ENCODE peak calls at places on chromosomes 1 and 21, in four cellular contexts. P is small intestine, I is KBM-7, M is NCI-H1092 treated with DMSO at 0.1 percent for 48 hours. U is an unnamed sample.
A peak's percentile ranks its signal among the peaks of the same experiment; 100 is the strongest.

GRCh38 chr21:42174173-42174572 is 44.8 kb upstream of the ABCG1 start:
- DNase-seq in P (no peak), I (no peak), M (no peak), U (no peak)

GRCh38 chr1:69121708-69122107 is 446.0 kb upstream of the LRRC7 start:
- DNase-seq in P (no peak), I (no peak), M (no peak), U (no peak)

GRCh38 chr1:207455183-207455754 is 1.1 kb downstream of the CR2 start:
- DNase-seq in P (no peak), I (no peak), M (no peak), U (no peak)

GRCh38 chr1:170805957-170806662 is 129.2 kb upstream of the MROH9 start:
- DNase-seq in P (no peak), I (no peak), M (no peak), U (no peak)

GRCh38 chr21:38802050-38803026 is 3.4 kb upstream of the ETS2 start:
- DNase-seq in P (peak; percentile 96), I (no peak), M (no peak), U (peak; percentile 38)

GRCh38 chr1:4931486-4931885 is 277.1 kb downstream of the AJAP1 start:
- DNase-seq in P (no peak), I (no peak), M (no peak), U (no peak)

GRCh38 chr1:162696286-162696862 is 64.1 kb downstream of the DDR2 start:
- DNase-seq in P (no peak), I (no peak), M (peak; percentile 99), U (no peak)

GRCh38 chr1:8211620-8212442 is 106.1 kb upstream of the SLC45A1 start:
- DNase-seq in P (no peak), I (peak; percentile 71), M (no peak), U (peak; percentile 78)

GRCh38 chr1:94819945-94820746 is at the start of gene SLC44A3:
- DNase-seq in P (peak; percentile 77), I (peak; percentile 28), M (peak; percentile 30), U (peak; percentile 60)

GRCh38 chr21:17428484-17428869 is 84.4 kb upstream of the CXADR start:
- DNase-seq in P (no peak), I (no peak), M (no peak), U (no peak)

GRCh38 chr1:53372501-53372951 is 44.7 kb upstream of the LRP8 start:
- DNase-seq in P (no peak), I (no peak), M (no peak), U (no peak)

GRCh38 chr1:228068359-228068758 is 14.1 kb upstream of the ARF1 start:
- DNase-seq in P (no peak), I (no peak), M (no peak), U (no peak)

GRCh38 chr1:5822726-5823125 is 169.5 kb downstream of the NPHP4 start:
- DNase-seq in P (no peak), I (no peak), M (no peak), U (no peak)

GRCh38 chr1:110102081-110102480 is 10.2 kb upstream of the UBL4B start:
- DNase-seq in P (no peak), I (no peak), M (no peak), U (no peak)

GRCh38 chr21:37389456-37389855 is 22.9 kb downstream of the DYRK1A start:
- DNase-seq in P (no peak), I (no peak), M (no peak), U (no peak)

GRCh38 chr1:192627901-192628300 is 8.0 kb upstream of the RGS13 start:
- DNase-seq in P (no peak), I (no peak), M (no peak), U (no peak)

GRCh38 chr1:196723325-196724185 is 51.1 kb upstream of the CFHR3 start:
- DNase-seq in P (peak; percentile 44), I (peak; percentile 52), M (peak; percentile 67), U (peak; percentile 83)

GRCh38 chr1:233470738-233471499 is 143.0 kb upstream of the KCNK1 start:
- DNase-seq in P (no peak), I (no peak), M (no peak), U (no peak)

GRCh38 chr1:247487057-247487456 is 29.2 kb upstream of the OR2B11 start:
- DNase-seq in P (peak; percentile 47), I (peak; percentile 79), M (peak; percentile 30), U (peak; percentile 70)

GRCh38 chr21:45845063-45845789 is 136.3 kb upstream of the COL6A1 start:
- DNase-seq in P (no peak), I (no peak), M (no peak), U (no peak)

GRCh38 chr1:106515375-106515774 is 541.1 kb upstream of the PRMT6 start:
- DNase-seq in P (no peak), I (no peak), M (peak; percentile 33), U (no peak)

GRCh38 chr1:195141294-195141693 is 1466.9 kb downstream of the KCNT2 start:
- DNase-seq in P (no peak), I (peak; percentile 8), M (no peak), U (no peak)

GRCh38 chr1:9730096-9730901 is 78.8 kb downstream of the PIK3CD start:
- DNase-seq in P (no peak), I (no peak), M (no peak), U (no peak)

GRCh38 chr1:213977486-213977842 is 10.3 kb upstream of the PROX1 start:
- DNase-seq in P (no peak), I (no peak), M (no peak), U (no peak)

GRCh38 chr1:34876406-34876805 is 16.9 kb upstream of the SMIM12 start:
- DNase-seq in P (no peak), I (no peak), M (no peak), U (no peak)

GRCh38 chr1:223846668-223847007 is 891 bp upstream of the TP53BP2 start:
- DNase-seq in P (peak; percentile 44), I (no peak), M (peak; percentile 67), U (peak; percentile 58)

GRCh38 chr1:117627562-117628165 is 21.8 kb downstream of the TENT5C start:
- DNase-seq in P (no peak), I (peak; percentile 48), M (peak; percentile 31), U (no peak)

GRCh38 chr1:39205102-39205780 is 746 bp downstream of the MACF1 start:
- DNase-seq in P (peak; percentile 39), I (peak; percentile 84), M (no peak), U (no peak)

GRCh38 chr1:15176120-15176519 is 22.6 kb downstream of the TMEM51 start:
- DNase-seq in P (no peak), I (no peak), M (no peak), U (no peak)

GRCh38 chr1:25694591-25695007 is 78.0 kb downstream of the MAN1C1 start:
- DNase-seq in P (no peak), I (no peak), M (no peak), U (no peak)

GRCh38 chr1:55446351-55446750 is 231.2 kb upstream of the USP24 start:
- DNase-seq in P (no peak), I (no peak), M (no peak), U (no peak)

GRCh38 chr21:27953328-27954045 is 986.6 kb upstream of the ADAMTS5 start:
- DNase-seq in P (no peak), I (peak; percentile 37), M (no peak), U (no peak)

GRCh38 chr21:33394260-33394659 is 9.0 kb upstream of the IFNGR2 start:
- DNase-seq in P (no peak), I (no peak), M (no peak), U (no peak)

GRCh38 chr1:43052322-43052721 is 93.7 kb upstream of the SLC2A1 start:
- DNase-seq in P (no peak), I (no peak), M (no peak), U (no peak)

GRCh38 chr1:25780318-25781129 is 19.5 kb upstream of the SELENON start:
- DNase-seq in P (peak; percentile 42), I (no peak), M (no peak), U (no peak)

GRCh38 chr21:30257773-30258172 is 25.0 kb downstream of the KRTAP24-1 start:
- DNase-seq in P (peak; percentile 45), I (peak; percentile 7), M (no peak), U (peak; percentile 38)